ENCODE peak calls at places on chromosomes 11 and 22, in six cellular contexts. D, A, X, C, F and L are unnamed samples.

GRCh38 chr11:110147965-110148709 is 54.9 kb downstream of the ZC3H12C start:
- DNase-seq in C (no peak), X (no peak), A (no peak), F (no peak), D (peak), L (peak)

GRCh38 chr22:40001104-40001503 is 6.3 kb downstream of the FAM83F start:
- DNase-seq in A (no peak), D (no peak), X (no peak), C (no peak), F (no peak), L (no peak)

GRCh38 chr11:94315664-94316063 is 11.3 kb downstream of the IZUMO1R start:
- DNase-seq in A (no peak), X (no peak), D (no peak), F (no peak), C (no peak), L (no peak)

GRCh38 chr11:66814678-66815077 is 28.6 kb upstream of the RCE1 start:
- DNase-seq in A (no peak), F (no peak), C (no peak), D (no peak), X (no peak), L (no peak)

GRCh38 chr11:90947930-90948329 is 725.1 kb upstream of the CHORDC1 start:
- DNase-seq in X (no peak), A (no peak), D (peak), F (no peak), C (no peak), L (no peak)

GRCh38 chr11:93895106-93895862 is 44.9 kb upstream of the VSTM5 start:
- DNase-seq in F (no peak), C (peak), X (peak), D (peak), A (peak), L (no peak)

GRCh38 chr11:32149748-32150147 is 58.9 kb downstream of the RCN1 start:
- DNase-seq in X (no peak), C (no peak), F (no peak), D (no peak), A (no peak), L (no peak)

GRCh38 chr11:101617735-101618332 is 34.0 kb upstream of the TRPC6 start:
- DNase-seq in D (no peak), F (no peak), X (peak), A (no peak), C (no peak), L (peak)

GRCh38 chr11:75456596-75456995 is 23.6 kb upstream of the KLHL35 start:
- DNase-seq in X (no peak), F (no peak), D (no peak), C (no peak), A (no peak), L (no peak)

GRCh38 chr11:47516984-47517853 is 35.7 kb downstream of the CELF1 start:
- DNase-seq in D (no peak), C (no peak), F (no peak), X (no peak), A (no peak), L (no peak)

GRCh38 chr11:57680552-57680874 is 12.6 kb downstream of the ZDHHC5 start:
- DNase-seq in X (no peak), C (no peak), F (no peak), A (peak), D (no peak), L (no peak)

GRCh38 chr11:94201004-94201465 is 72.4 kb downstream of the PANX1 start:
- DNase-seq in X (no peak), C (no peak), F (no peak), A (no peak), D (peak), L (peak)

GRCh38 chr11:65861533-65862183 is 1.4 kb downstream of the MUS81 start:
- DNase-seq in X (no peak), C (no peak), A (peak), F (no peak), D (no peak), L (no peak)

GRCh38 chr11:8728566-8728965 is 46.0 kb downstream of the RPL27A start:
- DNase-seq in D (no peak), C (no peak), A (no peak), X (no peak), F (no peak), L (no peak)

GRCh38 chr22:30223303-30223702 is 23.3 kb downstream of the LIF start:
- DNase-seq in C (no peak), X (no peak), D (no peak), A (no peak), F (no peak), L (no peak)

GRCh38 chr22:26322179-26322905 is 106.7 kb upstream of the ASPHD2 start:
- DNase-seq in X (no peak), D (no peak), A (no peak), F (no peak), C (no peak), L (peak)

GRCh38 chr11:44916797-44917196 is 33.9 kb downstream of the TP53I11 start:
- DNase-seq in X (no peak), A (no peak), D (no peak), C (no peak), F (no peak), L (no peak)

GRCh38 chr11:83124631-83125424 is 32.1 kb upstream of the PCF11 start:
- DNase-seq in F (no peak), D (peak), X (no peak), C (no peak), A (no peak), L (no peak)

GRCh38 chr22:49133541-49133940 is 694.1 kb downstream of the BRD1 start:
- DNase-seq in A (no peak), D (no peak), C (no peak), F (no peak), X (no peak), L (no peak)

GRCh38 chr22:38706101-38706884 is 549 bp downstream of the GTPBP1 start:
- DNase-seq in F (peak), X (no peak), D (no peak), A (peak), C (peak), L (no peak)

GRCh38 chr11:63917685-63918523 is 940 bp upstream of the RCOR2 start:
- DNase-seq in C (peak), F (no peak), X (no peak), D (peak), A (peak), L (no peak)

GRCh38 chr11:33452806-33453205 is 195.6 kb downstream of the HIPK3 start:
- DNase-seq in C (no peak), D (peak), A (no peak), X (no peak), F (no peak), L (peak)

GRCh38 chr11:32034149-32034548 is 56.7 kb upstream of the RCN1 start:
- DNase-seq in D (no peak), A (no peak), C (no peak), X (no peak), F (no peak), L (peak)

GRCh38 chr11:74232316-74232950 is 61.3 kb downstream of the PPME1 start:
- DNase-seq in C (no peak), D (no peak), F (no peak), A (no peak), X (no peak), L (no peak)

GRCh38 chr11:120554771-120555432 is 43.4 kb downstream of the GRIK4 start:
- DNase-seq in D (no peak), A (no peak), X (no peak), F (no peak), C (peak), L (no peak)

GRCh38 chr11:120556841-120557240 is 45.3 kb downstream of the GRIK4 start:
- DNase-seq in F (no peak), X (no peak), C (no peak), A (peak), D (no peak), L (no peak)

GRCh38 chr11:120558754-120559431 is 47.3 kb downstream of the GRIK4 start:
- DNase-seq in D (no peak), X (no peak), C (no peak), F (no peak), A (no peak), L (no peak)

GRCh38 chr11:120551191-120551590 is 39.6 kb downstream of the GRIK4 start:
- DNase-seq in A (no peak), F (no peak), D (no peak), C (no peak), X (no peak), L (no peak)

GRCh38 chr11:120555433-120555773 is 43.9 kb downstream of the GRIK4 start:
- DNase-seq in A (no peak), D (no peak), C (no peak), F (no peak), X (no peak), L (no peak)
- H3K4me3 ChIP-seq in A (no peak), D (no peak), C (no peak), F (no peak), X (no peak), L (no peak)

GRCh38 chr11:1889941-1890855 is 1.5 kb downstream of the PRR33 start:
- DNase-seq in A (no peak), F (no peak), D (no peak), X (no peak), C (no peak), L (no peak)

GRCh38 chr11:1888811-1889526 is 2.7 kb downstream of the PRR33 start:
- DNase-seq in D (no peak), X (no peak), A (no peak), C (no peak), F (no peak), L (no peak)

GRCh38 chr11:1888347-1888753 is 3.3 kb downstream of the PRR33 start:
- DNase-seq in C (no peak), F (no peak), A (no peak), X (no peak), D (no peak), L (no peak)

GRCh38 chr11:1890856-1891830 is 552 bp downstream of the PRR33 start:
- DNase-seq in D (no peak), X (no peak), C (no peak), A (no peak), F (no peak), L (no peak)

GRCh38 chr11:1889527-1889930 is 2.2 kb downstream of the PRR33 start:
- DNase-seq in A (no peak), D (no peak), X (no peak), F (no peak), C (no peak), L (no peak)
- H3K4me3 ChIP-seq in A (no peak), D (no peak), X (no peak), F (no peak), C (no peak), L (no peak)

DNA sequence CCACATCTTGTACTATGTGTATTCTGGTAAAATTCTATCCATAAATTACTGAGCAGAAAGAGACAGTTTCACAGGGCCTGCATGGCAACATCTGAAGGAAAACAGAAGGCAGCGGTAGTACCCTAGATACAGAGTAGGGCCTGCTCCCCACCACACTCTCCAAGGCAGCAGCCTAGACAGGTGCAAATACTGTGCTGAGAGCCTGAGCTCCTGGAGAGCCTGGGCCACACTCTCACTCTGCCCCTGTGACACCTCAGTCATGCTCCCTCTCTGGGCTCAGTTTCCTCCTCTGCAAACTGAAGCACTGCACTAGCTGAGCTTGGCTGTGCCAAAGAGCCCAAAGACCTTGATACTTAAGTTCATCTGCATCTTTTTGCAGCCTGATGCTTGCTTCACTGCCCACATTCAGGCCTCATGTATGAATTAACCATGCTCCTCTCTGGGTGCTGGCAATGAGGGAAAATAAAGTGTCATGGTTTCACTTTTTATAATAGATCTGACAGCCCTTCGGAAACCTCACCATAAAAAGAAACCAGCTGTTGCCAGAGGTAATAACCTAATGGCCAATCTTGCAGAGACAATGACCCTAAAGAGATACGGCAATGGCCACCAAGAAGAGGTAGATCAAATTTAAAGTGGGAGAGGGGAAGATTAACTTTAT is 104.7 kb downstream of the PLEKHA7 start:
- DNase-seq in X (no peak), D (no peak), A (no peak), C (no peak), F (no peak), L (no peak)
- H3K4me3 ChIP-seq in X (no peak), D (no peak), A (no peak), C (no peak), F (no peak), L (no peak)

DNA sequence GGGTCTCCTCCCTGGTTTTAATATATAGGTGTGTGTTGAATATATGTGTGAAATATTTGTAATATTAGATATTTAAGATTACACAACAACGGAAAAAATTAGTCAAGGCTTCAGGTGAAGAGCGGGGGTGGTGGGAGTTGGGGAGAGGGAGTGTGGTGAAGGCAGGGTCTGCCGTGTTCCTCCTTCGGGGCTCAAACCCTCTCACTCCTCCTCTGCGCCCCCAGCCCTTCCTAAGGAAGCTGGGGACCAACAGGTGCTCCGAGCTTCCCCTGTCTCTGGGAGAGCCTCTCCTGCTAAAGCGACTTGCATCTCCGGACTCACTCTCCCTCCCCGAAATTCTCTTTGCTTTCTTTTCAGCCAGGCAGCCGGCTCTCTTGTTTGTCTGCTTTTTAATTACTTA is 950 bp upstream of the CADM1 start:
- DNase-seq in D (no peak), F (no peak), X (no peak), A (no peak), C (no peak), L (no peak)
- H3K4me3 ChIP-seq in D (peak), F (peak), X (peak), A (peak), C (peak), L (no peak)

GRCh38 chr11:2140411-2141400 is 1.5 kb upstream of the IGF2 start:
- DNase-seq in F (no peak), X (no peak), C (no peak), A (no peak), D (no peak), L (no peak)
- H3K4me3 ChIP-seq in F (no peak), X (no peak), C (no peak), A (no peak), D (no peak), L (peak)

GRCh38 chr11:78615724-78616123 is 41.1 kb upstream of the NARS2 start:
- DNase-seq in D (no peak), X (no peak), F (no peak), C (no peak), A (no peak), L (no peak)
- H3K4me3 ChIP-seq in D (no peak), X (no peak), F (no peak), C (no peak), A (no peak), L (no peak)

DNA sequence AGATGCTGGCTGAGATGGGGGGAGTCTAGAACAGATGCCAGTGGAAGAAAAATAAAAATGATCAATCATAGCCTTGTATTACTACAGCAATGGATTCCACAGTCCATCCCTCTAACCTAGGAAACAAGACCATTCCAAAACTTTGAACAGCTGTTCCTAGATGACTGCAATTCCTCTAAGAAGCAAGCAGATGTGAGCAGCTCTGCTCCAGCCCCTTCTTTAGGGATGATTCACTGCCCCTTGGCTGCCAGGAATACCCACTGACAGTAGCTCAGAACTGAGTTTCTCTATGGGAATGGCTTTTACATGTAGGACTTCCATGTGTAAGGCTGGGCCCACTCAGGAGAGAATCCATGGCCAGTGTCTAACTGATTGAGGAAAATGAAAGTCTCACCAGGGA is 943.9 kb downstream of the OPCML start:
- DNase-seq in C (no peak), X (no peak), F (no peak), D (no peak), A (no peak), L (peak)
- H3K4me3 ChIP-seq in C (no peak), X (no peak), F (no peak), D (no peak), A (no peak), L (no peak)